ENCODE peak calls at places on chromosomes 4 and X, in nine cellular contexts. One of them, this sample, is unnamed.

GRCh38 chr4:27711041-27711440 is 850.4 kb downstream of the STIM2 start:
- DNase-seq in substantia nigra: no peak
- DNase-seq in SIG-M5: no peak
- DNase-seq in uterus: no peak
- DNase-seq in AG09309: no peak
- DNase-seq in psoas muscle: no peak
- DNase-seq in GM10248: no peak
- DNase-seq in SW 1271: no peak
- DNase-seq in EH: no peak
- DNase-seq in this sample: no peak

GRCh38 chr4:87251104-87251503 is 30.7 kb upstream of the KLHL8 start:
- DNase-seq in substantia nigra: peak
- DNase-seq in SIG-M5: no peak
- DNase-seq in uterus: no peak
- DNase-seq in AG09309: no peak
- DNase-seq in psoas muscle: no peak
- DNase-seq in GM10248: no peak
- DNase-seq in SW 1271: no peak
- DNase-seq in EH: no peak
- DNase-seq in this sample: peak

GRCh38 chrX:40244980-40245379 is 147.2 kb upstream of the BCOR start:
- DNase-seq in substantia nigra: no peak
- DNase-seq in SIG-M5: no peak
- DNase-seq in uterus: no peak
- DNase-seq in AG09309: no peak
- DNase-seq in psoas muscle: no peak
- DNase-seq in GM10248: no peak
- DNase-seq in SW 1271: no peak
- DNase-seq in EH: peak
- DNase-seq in this sample: no peak

GRCh38 chr4:139900964-139901376 is 235.4 kb downstream of the MGST2 start:
- DNase-seq in substantia nigra: no peak
- DNase-seq in SIG-M5: no peak
- DNase-seq in uterus: no peak
- DNase-seq in AG09309: no peak
- DNase-seq in psoas muscle: no peak
- DNase-seq in GM10248: no peak
- DNase-seq in SW 1271: no peak
- DNase-seq in EH: peak
- DNase-seq in this sample: no peak

GRCh38 chr4:80189956-80190671 is 7.2 kb upstream of the PRDM8 start:
- DNase-seq in substantia nigra: peak
- DNase-seq in SIG-M5: no peak
- DNase-seq in uterus: no peak
- DNase-seq in AG09309: no peak
- DNase-seq in psoas muscle: peak
- DNase-seq in GM10248: no peak
- DNase-seq in SW 1271: no peak
- DNase-seq in EH: no peak
- DNase-seq in this sample: no peak

GRCh38 chrX:107450823-107451509 is 1.5 kb downstream of the FRMPD3 start:
- DNase-seq in substantia nigra: no peak
- DNase-seq in SIG-M5: no peak
- DNase-seq in uterus: no peak
- DNase-seq in AG09309: no peak
- DNase-seq in psoas muscle: no peak
- DNase-seq in GM10248: no peak
- DNase-seq in SW 1271: no peak
- DNase-seq in EH: no peak
- DNase-seq in this sample: no peak

GRCh38 chr4:88033309-88033708 is 25.9 kb downstream of the PKD2 start:
- DNase-seq in substantia nigra: no peak
- DNase-seq in SIG-M5: no peak
- DNase-seq in uterus: no peak
- DNase-seq in AG09309: no peak
- DNase-seq in psoas muscle: no peak
- DNase-seq in GM10248: peak
- DNase-seq in SW 1271: no peak
- DNase-seq in EH: peak
- DNase-seq in this sample: peak

GRCh38 chrX:1086444-1087409 is 125.7 kb downstream of the CRLF2 start:
- DNase-seq in substantia nigra: no peak
- DNase-seq in SIG-M5: no peak
- DNase-seq in uterus: no peak
- DNase-seq in AG09309: no peak
- DNase-seq in psoas muscle: no peak
- DNase-seq in GM10248: no peak
- DNase-seq in SW 1271: no peak
- DNase-seq in EH: peak
- DNase-seq in this sample: no peak

GRCh38 chr4:879730-880079 is 52.4 kb downstream of the GAK start:
- DNase-seq in substantia nigra: no peak
- DNase-seq in SIG-M5: no peak
- DNase-seq in uterus: no peak
- DNase-seq in AG09309: no peak
- DNase-seq in psoas muscle: no peak
- DNase-seq in GM10248: peak
- DNase-seq in SW 1271: no peak
- DNase-seq in EH: no peak
- DNase-seq in this sample: no peak

GRCh38 chrX:10897768-10898167 is 213.4 kb upstream of the HCCS start:
- DNase-seq in substantia nigra: no peak
- DNase-seq in SIG-M5: no peak
- DNase-seq in uterus: no peak
- DNase-seq in AG09309: no peak
- DNase-seq in psoas muscle: no peak
- DNase-seq in GM10248: no peak
- DNase-seq in SW 1271: no peak
- DNase-seq in EH: no peak
- DNase-seq in this sample: no peak

GRCh38 chrX:12956704-12957541 is 18.0 kb upstream of the TMSB4X start:
- DNase-seq in substantia nigra: peak
- DNase-seq in SIG-M5: peak
- DNase-seq in uterus: no peak
- DNase-seq in AG09309: no peak
- DNase-seq in psoas muscle: no peak
- DNase-seq in GM10248: peak
- DNase-seq in SW 1271: no peak
- DNase-seq in EH: peak
- DNase-seq in this sample: no peak

This sample was measured in heart right ventricle.